ENCODE peak calls at places on chromosomes 6 and 20, in six cellular contexts. D is tibial artery, W is tibial nerve, T is lung, A is A549, G is heart left ventricle. L is an unnamed sample.

GRCh38 chr6:17831135-17831534 is 124.4 kb upstream of the NUP153 start:
- DNase-seq in D (no peak), W (no peak), T (no peak), A (no peak), G (peak), L (no peak)

GRCh38 chr6:31663961-31664789 is 622 bp downstream of the GPANK1 start:
- DNase-seq in D (peak), W (peak), T (no peak), A (no peak), G (peak), L (no peak)

GRCh38 chr6:34381086-34381485 is 11.4 kb downstream of the NUDT3 start:
- DNase-seq in D (no peak), W (no peak), T (no peak), A (no peak), G (no peak), L (no peak)

GRCh38 chr6:115545410-115545986 is 515.2 kb downstream of the FRK start:
- DNase-seq in D (no peak), W (no peak), T (no peak), A (peak), G (peak), L (peak)

GRCh38 chr6:42230320-42231034 is 12.8 kb upstream of the MRPS10 start:
- DNase-seq in D (no peak), W (no peak), T (no peak), A (no peak), G (no peak), L (no peak)

GRCh38 chr6:109478848-109479624 is 4.0 kb downstream of the ZBTB24 start:
- DNase-seq in D (no peak), W (no peak), T (no peak), A (no peak), G (no peak), L (no peak)

GRCh38 chr6:149855040-149855654 is 9.0 kb downstream of the LRP11 start:
- DNase-seq in D (no peak), W (no peak), T (no peak), A (peak), G (no peak), L (no peak)

GRCh38 chr20:32431457-32431856 is 73.3 kb downstream of the ASXL1 start:
- DNase-seq in D (no peak), W (no peak), T (no peak), A (no peak), G (no peak), L (no peak)

GRCh38 chr6:17157617-17158016 is 55.8 kb downstream of the STMND1 start:
- DNase-seq in D (no peak), W (no peak), T (no peak), A (no peak), G (no peak), L (no peak)

GRCh38 chr6:148548065-148548748 is 198.6 kb upstream of the UST start:
- DNase-seq in D (no peak), W (no peak), T (no peak), A (no peak), G (no peak), L (no peak)

GRCh38 chr6:130307752-130308361 is 58.0 kb upstream of the TMEM200A start:
- DNase-seq in D (no peak), W (no peak), T (no peak), A (peak), G (no peak), L (no peak)

GRCh38 chr20:53578492-53579222 is 15.0 kb downstream of the ZNF217 start:
- DNase-seq in D (no peak), W (peak), T (peak), A (peak), G (peak), L (peak)

GRCh38 chr6:22392711-22393110 is 95.9 kb upstream of the PRL start:
- DNase-seq in D (no peak), W (no peak), T (no peak), A (no peak), G (no peak), L (no peak)

GRCh38 chr6:95249176-95249575 is 328.2 kb upstream of the MANEA start:
- DNase-seq in D (no peak), W (no peak), T (no peak), A (peak), G (no peak), L (no peak)

GRCh38 chr6:11810039-11810541 is 31.5 kb upstream of the ADTRP start:
- DNase-seq in D (peak), W (peak), T (peak), A (peak), G (peak), L (no peak)

GRCh38 chr6:93294879-93295278 is 124.5 kb downstream of the EPHA7 start:
- DNase-seq in D (no peak), W (no peak), T (no peak), A (no peak), G (no peak), L (no peak)

DNA sequence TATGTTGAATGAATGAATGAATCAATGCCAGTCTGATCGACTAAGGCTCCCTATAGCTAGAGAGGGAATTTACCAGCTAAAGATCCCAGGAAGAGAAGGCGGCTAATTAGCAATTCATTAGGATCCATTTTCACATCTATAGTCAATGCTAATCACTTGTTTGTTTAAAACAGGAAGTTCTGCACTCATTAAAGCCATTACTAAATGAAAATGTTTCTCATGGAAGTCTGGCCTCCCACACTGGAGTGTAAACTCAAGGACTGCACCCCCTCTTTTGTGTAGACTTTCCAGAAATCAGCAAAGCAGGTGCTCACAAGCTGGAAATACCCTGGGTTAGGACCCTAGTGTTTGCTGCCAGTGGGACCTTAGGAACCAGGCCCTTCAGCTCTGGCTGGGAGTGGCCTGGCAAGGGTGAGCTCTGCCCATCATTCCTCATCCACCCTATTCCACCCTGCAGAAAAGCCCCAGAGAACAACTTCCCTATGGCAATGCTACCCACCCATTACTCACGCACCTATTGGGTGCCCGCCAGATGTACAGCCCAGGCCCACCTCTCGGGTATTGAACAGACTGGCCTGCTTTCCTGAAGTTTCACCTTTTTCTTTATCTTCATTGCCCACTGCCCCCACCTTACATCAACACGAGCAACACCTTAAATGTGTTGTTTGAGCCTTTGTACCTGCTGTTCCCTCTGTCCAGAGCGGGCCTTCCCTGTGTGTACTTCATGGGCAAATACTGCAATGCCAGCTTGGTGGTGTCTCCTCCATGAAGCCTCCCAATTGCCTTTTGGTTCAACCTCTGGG is 60.8 kb downstream of the TTI1 start:
- DNase-seq in D (peak), W (no peak), T (no peak), A (no peak), G (no peak), L (no peak)
- H3K27ac ChIP-seq in D (no peak), W (no peak), T (no peak), A (no peak), G (no peak), L (no peak)

DNA sequence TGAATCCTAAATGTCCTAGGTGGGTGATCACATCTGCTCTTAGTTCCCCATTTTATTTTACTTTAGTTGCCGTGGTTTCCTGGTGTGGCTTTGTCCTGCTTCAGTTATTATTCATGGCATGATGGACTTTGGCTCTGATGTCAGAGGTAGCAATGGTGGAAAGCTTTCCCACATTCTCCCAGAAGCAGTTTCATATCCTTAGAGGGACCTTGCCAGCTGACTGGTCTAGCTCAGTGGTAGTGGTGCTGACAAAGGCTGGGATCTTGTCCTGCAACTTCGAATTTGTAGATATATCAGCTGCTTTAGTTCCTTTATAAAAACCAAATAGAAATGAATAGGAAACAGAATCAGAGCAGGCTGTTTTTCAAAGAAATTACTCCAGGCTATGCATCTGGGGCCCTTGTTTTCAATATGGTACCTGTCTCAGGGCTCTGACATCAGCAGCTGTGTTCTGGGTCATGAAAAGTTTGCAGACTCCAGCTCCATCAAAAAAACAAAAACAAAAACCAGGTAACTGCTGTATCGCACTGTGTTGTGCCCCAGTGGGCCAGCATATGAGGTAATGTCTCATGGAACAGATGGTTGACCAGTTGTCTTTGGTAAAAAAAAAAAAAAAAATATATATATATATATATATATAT is 133.7 kb downstream of the PLCB4 start:
- DNase-seq in D (no peak), W (no peak), T (no peak), A (peak), G (no peak), L (no peak)
- H3K27ac ChIP-seq in D (no peak), W (no peak), T (no peak), A (peak), G (no peak), L (no peak)

GRCh38 chr6:4607026-4607704 is 169.0 kb upstream of the CDYL start:
- DNase-seq in D (peak), W (peak), T (no peak), A (no peak), G (no peak), L (no peak)
- H3K27ac ChIP-seq in D (peak), W (peak), T (no peak), A (no peak), G (no peak), L (no peak)

GRCh38 chr6:13277231-13277630 is 51.1 kb downstream of the TBC1D7 start:
- DNase-seq in D (no peak), W (no peak), T (no peak), A (no peak), G (no peak), L (no peak)
- H3K27ac ChIP-seq in D (no peak), W (no peak), T (no peak), A (no peak), G (no peak), L (no peak)

L was measured in neural progenitor cell.